ENCODE peak calls at places on chromosome 21, in five cellular contexts. One of them, this sample, is unnamed. For H3K9me3, the result is how much of the 10 kb centered on the place peaks cover.

GRCh38 chr21:44416193-44416592 is 39.1 kb upstream of the LRRC3 start:
- DNase-seq in HAP-1: no peak
- DNase-seq in aorta: peak
- DNase-seq in left ventricle myocardium inferior: no peak
- DNase-seq in pancreas: no peak
- DNase-seq in this sample: peak

GRCh38 chr21:38984982-38985422 is 179.3 kb downstream of the ETS2 start:
- DNase-seq in HAP-1: no peak
- DNase-seq in aorta: peak
- DNase-seq in pancreas: no peak
- DNase-seq in left ventricle myocardium inferior: no peak
- DNase-seq in this sample: no peak

GRCh38 chr21:15057290-15057689 is 7.5 kb downstream of the NRIP1 start:
- DNase-seq in pancreas: no peak
- DNase-seq in left ventricle myocardium inferior: no peak
- DNase-seq in HAP-1: no peak
- DNase-seq in aorta: no peak
- DNase-seq in this sample: no peak

GRCh38 chr21:41612674-41613250 is 104.8 kb upstream of the TMPRSS2 start:
- DNase-seq in left ventricle myocardium inferior: peak
- DNase-seq in pancreas: peak
- DNase-seq in HAP-1: no peak
- DNase-seq in aorta: peak
- DNase-seq in this sample: peak

GRCh38 chr21:38380391-38381137 is 117.7 kb downstream of the ERG start:
- DNase-seq in aorta: peak
- DNase-seq in HAP-1: no peak
- DNase-seq in pancreas: no peak
- DNase-seq in left ventricle myocardium inferior: no peak
- DNase-seq in this sample: no peak

GRCh38 chr21:29104239-29104708 is 26.2 kb upstream of the MAP3K7CL start:
- DNase-seq in left ventricle myocardium inferior: no peak
- DNase-seq in HAP-1: no peak
- DNase-seq in pancreas: no peak
- DNase-seq in aorta: no peak
- DNase-seq in this sample: no peak

GRCh38 chr21:43361127-43361492 is 65.8 kb downstream of the SIK1 start:
- DNase-seq in HAP-1: no peak
- DNase-seq in left ventricle myocardium inferior: peak
- DNase-seq in aorta: no peak
- DNase-seq in pancreas: no peak
- DNase-seq in this sample: peak

GRCh38 chr21:34693192-34693810 is 24.5 kb downstream of the CLIC6 start:
- DNase-seq in left ventricle myocardium inferior: no peak
- DNase-seq in aorta: no peak
- DNase-seq in HAP-1: peak
- DNase-seq in pancreas: peak
- DNase-seq in this sample: no peak

GRCh38 chr21:17612023-17612564 is 607 bp downstream of the BTG3 start:
- DNase-seq in aorta: peak
- DNase-seq in pancreas: peak
- DNase-seq in HAP-1: no peak
- DNase-seq in left ventricle myocardium inferior: peak
- DNase-seq in this sample: peak

GRCh38 chr21:34642211-34643075 is 26.4 kb upstream of the CLIC6 start:
- DNase-seq in HAP-1: no peak
- DNase-seq in aorta: no peak
- DNase-seq in left ventricle myocardium inferior: no peak
- DNase-seq in pancreas: no peak
- DNase-seq in this sample: no peak

GRCh38 chr21:31172328-31172727 is 134.1 kb upstream of the KRTAP19-8 start:
- DNase-seq in HAP-1: no peak
- DNase-seq in pancreas: no peak
- DNase-seq in left ventricle myocardium inferior: no peak
- DNase-seq in aorta: no peak
- DNase-seq in this sample: no peak

GRCh38 chr21:41726970-41727783 is 39.7 kb downstream of the RIPK4 start:
- DNase-seq in left ventricle myocardium inferior: peak
- DNase-seq in HAP-1: no peak
- DNase-seq in pancreas: no peak
- DNase-seq in aorta: peak
- DNase-seq in this sample: no peak

GRCh38 chr21:28213221-28213620 is 779.5 kb downstream of the LTN1 start:
- DNase-seq in aorta: no peak
- DNase-seq in left ventricle myocardium inferior: no peak
- DNase-seq in pancreas: no peak
- DNase-seq in HAP-1: no peak
- DNase-seq in this sample: no peak

GRCh38 chr21:38289697-38290096 is 32.9 kb downstream of the KCNJ15 start:
- DNase-seq in left ventricle myocardium inferior: no peak
- DNase-seq in pancreas: peak
- DNase-seq in aorta: peak
- DNase-seq in HAP-1: no peak
- DNase-seq in this sample: no peak

GRCh38 chr21:31339736-31340135 is 4.3 kb downstream of the TIAM1 start:
- DNase-seq in pancreas: no peak
- DNase-seq in left ventricle myocardium inferior: no peak
- DNase-seq in HAP-1: no peak
- DNase-seq in aorta: no peak
- DNase-seq in this sample: no peak

GRCh38 chr21:42835211-42835610 is 44.1 kb downstream of the WDR4 start:
- DNase-seq in aorta: no peak
- DNase-seq in HAP-1: no peak
- DNase-seq in left ventricle myocardium inferior: no peak
- DNase-seq in pancreas: no peak
- DNase-seq in this sample: peak

GRCh38 chr21:36188081-36188681 is 31.6 kb downstream of the DOP1B start:
- DNase-seq in pancreas: peak
- DNase-seq in HAP-1: no peak
- DNase-seq in left ventricle myocardium inferior: peak
- DNase-seq in aorta: no peak
- DNase-seq in this sample: peak

GRCh38 chr21:35106246-35106835 is 57.2 kb upstream of the RUNX1 start:
- DNase-seq in aorta: no peak
- DNase-seq in HAP-1: no peak
- DNase-seq in left ventricle myocardium inferior: no peak
- DNase-seq in pancreas: no peak
- DNase-seq in this sample: no peak

GRCh38 chr21:41426656-41427311 is 745 bp downstream of the MX1 start:
- DNase-seq in HAP-1: no peak
- DNase-seq in left ventricle myocardium inferior: no peak
- DNase-seq in aorta: no peak
- DNase-seq in pancreas: no peak
- DNase-seq in this sample: no peak

GRCh38 chr21:35249636-35250035 is 200.5 kb upstream of the RUNX1 start:
- DNase-seq in pancreas: no peak
- DNase-seq in HAP-1: no peak
- DNase-seq in left ventricle myocardium inferior: no peak
- DNase-seq in aorta: no peak
- DNase-seq in this sample: no peak

GRCh38 chr21:32826317-32827167 is 55.0 kb upstream of the PAXBP1 start:
- DNase-seq in aorta: no peak
- DNase-seq in left ventricle myocardium inferior: no peak
- DNase-seq in HAP-1: peak
- DNase-seq in pancreas: no peak
- DNase-seq in this sample: no peak

GRCh38 chr21:36640260-36641244 is 58.4 kb upstream of the SIM2 start:
- DNase-seq in HAP-1: no peak
- DNase-seq in pancreas: no peak
- DNase-seq in left ventricle myocardium inferior: no peak
- DNase-seq in aorta: no peak
- DNase-seq in this sample: no peak

GRCh38 chr21:17467392-17467791 is 45.5 kb upstream of the CXADR start:
- DNase-seq in left ventricle myocardium inferior: no peak
- DNase-seq in pancreas: no peak
- DNase-seq in aorta: no peak
- DNase-seq in HAP-1: peak
- DNase-seq in this sample: no peak

GRCh38 chr21:34198232-34199120 is 125.1 kb downstream of the MRPS6 start:
- DNase-seq in aorta: no peak
- DNase-seq in pancreas: no peak
- DNase-seq in left ventricle myocardium inferior: no peak
- DNase-seq in HAP-1: no peak
- DNase-seq in this sample: no peak

GRCh38 chr21:33828083-33828482 is 87.5 kb downstream of the ATP5PO start:
- DNase-seq in HAP-1: no peak
- DNase-seq in left ventricle myocardium inferior: no peak
- DNase-seq in pancreas: no peak
- DNase-seq in aorta: no peak
- DNase-seq in this sample: no peak

GRCh38 chr21:37548521-37548981 is 182.0 kb downstream of the DYRK1A start:
- DNase-seq in left ventricle myocardium inferior: no peak
- DNase-seq in aorta: no peak
- DNase-seq in HAP-1: no peak
- DNase-seq in pancreas: no peak
- DNase-seq in this sample: no peak

GRCh38 chr21:26366781-26367180 is 196.2 kb upstream of the APP start:
- DNase-seq in HAP-1: no peak
- DNase-seq in pancreas: no peak
- DNase-seq in aorta: no peak
- DNase-seq in left ventricle myocardium inferior: no peak
- DNase-seq in this sample: no peak

GRCh38 chr21:28336299-28336698 is 656.4 kb downstream of the LTN1 start:
- DNase-seq in HAP-1: no peak
- DNase-seq in left ventricle myocardium inferior: no peak
- DNase-seq in pancreas: peak
- DNase-seq in aorta: no peak
- DNase-seq in this sample: peak

GRCh38 chr21:16058896-16059295 is 329.1 kb downstream of the USP25 start:
- DNase-seq in left ventricle myocardium inferior: no peak
- DNase-seq in aorta: no peak
- DNase-seq in pancreas: no peak
- DNase-seq in HAP-1: no peak
- DNase-seq in this sample: no peak

GRCh38 chr21:16084776-16085364 is 355.1 kb downstream of the USP25 start:
- DNase-seq in HAP-1: no peak
- DNase-seq in aorta: peak
- DNase-seq in left ventricle myocardium inferior: peak
- DNase-seq in pancreas: no peak
- DNase-seq in this sample: no peak

GRCh38 chr21:25371831-25372434 is 235.3 kb downstream of the MRPL39 start:
- DNase-seq in left ventricle myocardium inferior: no peak
- DNase-seq in pancreas: no peak
- DNase-seq in aorta: no peak
- DNase-seq in HAP-1: no peak
- DNase-seq in this sample: no peak

GRCh38 chr21:16162953-16163352 is 433.2 kb downstream of the USP25 start:
- DNase-seq in pancreas: no peak
- DNase-seq in HAP-1: no peak
- DNase-seq in left ventricle myocardium inferior: no peak
- DNase-seq in aorta: no peak
- DNase-seq in this sample: no peak

DNA sequence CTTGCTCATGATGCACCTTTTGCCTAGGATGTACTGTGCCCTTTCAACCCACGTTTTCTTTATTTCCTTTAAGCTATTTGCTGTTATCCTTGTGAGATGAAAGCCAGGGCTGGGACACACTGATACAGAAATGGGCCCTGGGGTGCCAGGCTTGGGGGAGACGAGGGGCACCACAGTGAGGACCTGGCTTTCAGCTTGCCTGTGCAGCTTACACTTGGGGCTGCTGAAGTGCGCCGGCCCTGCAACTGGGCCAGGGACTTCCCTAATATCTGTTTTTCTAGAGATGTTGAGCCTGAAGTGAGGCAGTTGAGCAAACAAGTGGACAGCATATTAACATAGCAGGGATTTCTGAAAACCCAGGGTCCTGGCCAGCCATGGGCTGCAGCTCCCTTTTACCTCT is 42.5 kb upstream of the SLC19A1 start:
- DNase-seq in left ventricle myocardium inferior: no peak
- DNase-seq in HAP-1: no peak
- DNase-seq in pancreas: no peak
- DNase-seq in aorta: no peak
- DNase-seq in this sample: peak
- H3K9me3 ChIP-seq in left ventricle myocardium inferior: under half
- H3K9me3 ChIP-seq in HAP-1: under half
- H3K9me3 ChIP-seq in pancreas: under half
- H3K9me3 ChIP-seq in aorta: under half
- H3K9me3 ChIP-seq in this sample: under half

GRCh38 chr21:10641107-10641506 is 119.7 kb downstream of the TPTE start:
- DNase-seq in left ventricle myocardium inferior: no peak
- DNase-seq in aorta: no peak
- DNase-seq in pancreas: no peak
- DNase-seq in HAP-1: no peak
- DNase-seq in this sample: no peak

GRCh38 chr21:10640446-10640845 is 119.1 kb downstream of the TPTE start:
- DNase-seq in left ventricle myocardium inferior: no peak
- DNase-seq in HAP-1: no peak
- DNase-seq in aorta: no peak
- DNase-seq in pancreas: no peak
- DNase-seq in this sample: no peak

DNA sequence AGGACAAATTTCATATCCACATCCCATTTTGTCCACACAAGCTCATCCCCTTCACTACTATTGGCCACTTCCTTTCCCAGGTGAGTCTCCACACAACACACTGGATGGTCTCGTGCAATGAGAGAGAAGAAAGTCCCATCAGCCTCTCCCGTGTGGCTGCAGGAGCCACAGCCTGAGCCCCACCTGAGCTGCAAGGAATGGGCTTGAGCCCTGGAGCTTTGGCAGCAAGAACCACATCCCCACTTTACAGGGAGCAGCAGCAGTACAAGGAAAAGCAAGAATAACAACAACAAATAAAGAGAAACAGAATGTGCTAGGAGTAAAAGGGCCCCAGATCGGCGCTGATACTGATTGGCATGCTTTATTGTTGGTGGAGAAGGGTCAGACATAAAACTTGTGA is 117.7 kb downstream of the TPTE start:
- DNase-seq in pancreas: no peak
- DNase-seq in aorta: no peak
- DNase-seq in left ventricle myocardium inferior: no peak
- DNase-seq in HAP-1: no peak
- DNase-seq in this sample: no peak
- H3K9me3 ChIP-seq in pancreas: under half
- H3K9me3 ChIP-seq in aorta: under half
- H3K9me3 ChIP-seq in left ventricle myocardium inferior: half or more
- H3K9me3 ChIP-seq in HAP-1: under half
- H3K9me3 ChIP-seq in this sample: under half

GRCh38 chr21:21807598-21807903 is 809.3 kb downstream of the NCAM2 start:
- DNase-seq in left ventricle myocardium inferior: no peak
- DNase-seq in aorta: no peak
- DNase-seq in HAP-1: no peak
- DNase-seq in pancreas: no peak
- DNase-seq in this sample: no peak
- H3K9me3 ChIP-seq in left ventricle myocardium inferior: under half
- H3K9me3 ChIP-seq in aorta: under half
- H3K9me3 ChIP-seq in HAP-1: under half
- H3K9me3 ChIP-seq in pancreas: under half
- H3K9me3 ChIP-seq in this sample: under half

DNA sequence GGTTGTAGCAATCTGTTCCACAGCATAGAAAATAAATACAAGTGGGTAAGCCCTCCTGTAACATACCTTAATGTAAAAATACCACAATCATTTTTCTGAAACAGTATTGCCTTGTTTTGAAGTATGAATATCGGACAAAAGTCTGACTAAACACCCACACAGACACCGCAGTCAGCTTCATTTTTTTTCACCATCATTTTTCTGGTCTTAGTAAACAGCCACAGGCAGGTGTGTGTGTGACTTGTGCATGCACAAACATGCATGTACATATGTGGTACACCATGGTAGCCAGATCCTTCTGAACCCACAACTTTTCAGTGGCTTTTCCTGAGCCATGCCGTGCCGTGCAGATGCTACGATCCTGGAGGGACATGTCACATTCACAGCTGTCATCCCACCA is 261.7 kb downstream of the PCP4 start:
- DNase-seq in aorta: no peak
- DNase-seq in pancreas: no peak
- DNase-seq in left ventricle myocardium inferior: no peak
- DNase-seq in HAP-1: no peak
- DNase-seq in this sample: no peak
- H3K9me3 ChIP-seq in aorta: under half
- H3K9me3 ChIP-seq in pancreas: under half
- H3K9me3 ChIP-seq in left ventricle myocardium inferior: under half
- H3K9me3 ChIP-seq in HAP-1: under half
- H3K9me3 ChIP-seq in this sample: under half